ENCODE peak calls at places on chromosomes 2 and 18, in four cellular contexts. D, W, K and H are unnamed samples.

GRCh38 chr2:214550774-214551173 is 139.9 kb downstream of the VWC2L start:
- DNase-seq in D (no peak), W (no peak), K (no peak), H (no peak)

GRCh38 chr18:48022531-48023330 is 92.3 kb upstream of the SMAD2 start:
- DNase-seq in D (no peak), W (no peak), K (peak), H (no peak)

GRCh38 chr18:75341897-75342296 is 85.6 kb downstream of the SMIM21 start:
- DNase-seq in D (no peak), W (no peak), K (no peak), H (no peak)

GRCh38 chr18:62183578-62184195 is 3.2 kb downstream of the PIGN start:
- DNase-seq in D (no peak), W (no peak), K (peak), H (no peak)

GRCh38 chr2:18630101-18630500 is 40.7 kb upstream of the NT5C1B start:
- DNase-seq in D (no peak), W (no peak), K (peak), H (no peak)

GRCh38 chr18:48663931-48664847 is 125.4 kb downstream of the CTIF start:
- DNase-seq in D (peak), W (peak), K (peak), H (peak)

GRCh38 chr2:10668402-10669012 is 21.3 kb downstream of the NOL10 start:
- DNase-seq in D (no peak), W (no peak), K (peak), H (no peak)

GRCh38 chr2:169259402-169259801 is 102.9 kb downstream of the LRP2 start:
- DNase-seq in D (no peak), W (no peak), K (no peak), H (no peak)

GRCh38 chr2:165524720-165525119 is 55.2 kb downstream of the CSRNP3 start:
- DNase-seq in D (no peak), W (no peak), K (no peak), H (no peak)

GRCh38 chr2:54570925-54571694 is 115.0 kb downstream of the SPTBN1 start:
- DNase-seq in D (no peak), W (peak), K (peak), H (peak)

GRCh38 chr2:23656597-23656973 is 270.3 kb downstream of the ATAD2B start:
- DNase-seq in D (no peak), W (no peak), K (no peak), H (no peak)

GRCh38 chr2:149561309-149561926 is 26.2 kb downstream of the MMADHC start:
- DNase-seq in D (no peak), W (no peak), K (peak), H (no peak)